ENCODE peak calls at places on chromosomes 2 and 18, in four cellular contexts. O, I, G and U are unnamed samples.

GRCh38 chr2:2564300-2565085 is 233.4 kb upstream of the MYT1L start:
- DNase-seq in O (no peak), I (no peak), G (no peak), U (no peak)

GRCh38 chr2:45121236-45121927 is 112.1 kb upstream of the SIX2 start:
- DNase-seq in O (no peak), I (no peak), G (no peak), U (no peak)

GRCh38 chr2:132837764-132838163 is 167.8 kb upstream of the LYPD1 start:
- DNase-seq in O (no peak), I (no peak), G (no peak), U (no peak)

GRCh38 chr2:1685957-1686783 is 58.1 kb downstream of the PXDN start:
- DNase-seq in O (no peak), I (no peak), G (peak; percentile 43), U (no peak)

GRCh38 chr2:203982276-203982675 is 45.7 kb downstream of the ICOS start:
- DNase-seq in O (no peak), I (no peak), G (no peak), U (no peak)

GRCh38 chr2:212843409-212844199 is 305.0 kb upstream of the ERBB4 start:
- DNase-seq in O (no peak), I (no peak), G (no peak), U (no peak)

GRCh38 chr2:1510184-1510583 is 96.9 kb downstream of the TPO start:
- DNase-seq in O (no peak), I (no peak), G (no peak), U (peak; percentile 75)

GRCh38 chr2:70145851-70146739 is 44.7 kb downstream of the C2orf42 start:
- DNase-seq in O (no peak), I (no peak), G (no peak), U (no peak)

GRCh38 chr18:9335255-9336045 is 877 bp downstream of the TWSG1 start:
- DNase-seq in O (no peak), I (no peak), G (no peak), U (no peak)

GRCh38 chr2:215171151-215171550 is 32.7 kb upstream of the ABCA12 start:
- DNase-seq in O (no peak), I (no peak), G (no peak), U (no peak)

GRCh38 chr2:106053116-106053515 is 141.0 kb downstream of the UXS1 start:
- DNase-seq in O (no peak), I (no peak), G (no peak), U (no peak)

GRCh38 chr2:85589982-85590791 is 5.4 kb upstream of the RNF181 start:
- DNase-seq in O (no peak), I (no peak), G (no peak), U (peak; percentile 79)

GRCh38 chr18:69980509-69980908 is 32.8 kb upstream of the CD226 start:
- DNase-seq in O (no peak), I (no peak), G (no peak), U (no peak)

GRCh38 chr18:75075016-75075305 is 134.0 kb downstream of the PTGR3 start:
- DNase-seq in O (no peak), I (no peak), G (no peak), U (no peak)

GRCh38 chr2:205321240-205321639 is 361.1 kb upstream of the NRP2 start:
- DNase-seq in O (no peak), I (no peak), G (no peak), U (no peak)

GRCh38 chr2:104769096-104769495 is 84.8 kb upstream of the POU3F3 start:
- DNase-seq in O (no peak), I (no peak), G (no peak), U (no peak)

GRCh38 chr2:44928660-44929471 is 12.6 kb upstream of the SIX3 start:
- DNase-seq in O (no peak), I (no peak), G (no peak), U (peak; percentile 81)

GRCh38 chr18:6960656-6961055 is 156.9 kb downstream of the LAMA1 start:
- DNase-seq in O (no peak), I (no peak), G (no peak), U (no peak)

GRCh38 chr2:27264253-27264752 is 1.5 kb upstream of the SLC30A3 start:
- DNase-seq in O (no peak), I (no peak), G (no peak), U (no peak)

GRCh38 chr2:172098650-172099471 is 3.8 kb downstream of the DLX2 start:
- DNase-seq in O (peak; percentile 63), I (peak; percentile 95), G (peak; percentile 57), U (no peak)

GRCh38 chr2:173090291-173090877 is 14.7 kb downstream of the MAP3K20 start:
- DNase-seq in O (no peak), I (no peak), G (no peak), U (peak; percentile 63)

GRCh38 chr2:8455236-8456148 is 226.4 kb upstream of the ID2 start:
- DNase-seq in O (peak; percentile 57), I (no peak), G (no peak), U (no peak)

GRCh38 chr18:48300463-48300961 is 108.7 kb downstream of the ZBTB7C start:
- DNase-seq in O (no peak), I (peak; percentile 10), G (no peak), U (peak; percentile 49)

GRCh38 chr2:97784953-97785352 is 71.6 kb downstream of the ZAP70 start:
- DNase-seq in O (no peak), I (no peak), G (no peak), U (no peak)

GRCh38 chr2:186429095-186429494 is 57.0 kb upstream of the ZC3H15 start:
- DNase-seq in O (no peak), I (no peak), G (no peak), U (no peak)

GRCh38 chr2:237682151-237682550 is 54.8 kb downstream of the LRRFIP1 start:
- DNase-seq in O (peak; percentile 50), I (no peak), G (no peak), U (no peak)

GRCh38 chr18:13448028-13448795 is 229.7 kb downstream of the LDLRAD4 start:
- DNase-seq in O (no peak), I (no peak), G (no peak), U (no peak)

GRCh38 chr2:38552259-38552658 is 50.5 kb downstream of the HNRNPLL start:
- DNase-seq in O (no peak), I (no peak), G (no peak), U (no peak)

GRCh38 chr2:127081826-127082633 is 24.9 kb downstream of the BIN1 start:
- DNase-seq in O (no peak), I (peak; percentile 49), G (no peak), U (peak; percentile 85)

GRCh38 chr18:50793641-50794565 is 25.9 kb downstream of the MRO start:
- DNase-seq in O (no peak), I (no peak), G (no peak), U (no peak)

GRCh38 chr2:160392201-160392600 is 101.4 kb downstream of the RBMS1 start:
- DNase-seq in O (no peak), I (no peak), G (no peak), U (no peak)
- H3K4me1 ChIP-seq in O (peaks cover 68% of the 10 kb centered on the region), I (no peaks in the 10 kb centered on the region), G (peaks cover 92% of the 10 kb centered on the region), U (peaks cover 83% of the 10 kb centered on the region)

GRCh38 chr18:10875836-10876235 is 273.5 kb downstream of the PIEZO2 start:
- DNase-seq in O (no peak), I (no peak), G (no peak), U (no peak)
- TF ChIP-seq EP300 in O (no peak), I (no peak), G (no peak), U (no peak)

GRCh38 chr2:231684314-231685223 is 23.8 kb upstream of the PTMA start:
- DNase-seq in O (peak; percentile 52), I (no peak), G (no peak), U (peak; percentile 79)

GRCh38 chr2:231687133-231687852 is 21.0 kb upstream of the PTMA start:
- DNase-seq in O (peak; percentile 83), I (peak; percentile 84), G (peak; percentile 70), U (peak; percentile 77)

GRCh38 chr2:231687961-231688360 is 20.4 kb upstream of the PTMA start:
- DNase-seq in O (no peak), I (no peak), G (no peak), U (no peak)

GRCh38 chr2:231685349-231686191 is 22.8 kb upstream of the PTMA start:
- DNase-seq in O (no peak), I (no peak), G (no peak), U (no peak)

GRCh38 chr2:231686192-231687100 is 21.9 kb upstream of the PTMA start:
- DNase-seq in O (no peak), I (no peak), G (no peak), U (no peak)
- H3K4me1 ChIP-seq in O (peaks cover 5% of the 10 kb centered on the region), I (peaks cover 22% of the 10 kb centered on the region), G (peaks cover 11% of the 10 kb centered on the region), U (peaks cover 3% of the 10 kb centered on the region)

GRCh38 chr2:219249203-219249980 is 3.7 kb upstream of the TUBA4B start:
- DNase-seq in O (peak; percentile 91), I (no peak), G (peak; percentile 55), U (no peak)
- TF ChIP-seq EP300 in O (no peak), I (no peak), G (no peak), U (no peak)

DNA sequence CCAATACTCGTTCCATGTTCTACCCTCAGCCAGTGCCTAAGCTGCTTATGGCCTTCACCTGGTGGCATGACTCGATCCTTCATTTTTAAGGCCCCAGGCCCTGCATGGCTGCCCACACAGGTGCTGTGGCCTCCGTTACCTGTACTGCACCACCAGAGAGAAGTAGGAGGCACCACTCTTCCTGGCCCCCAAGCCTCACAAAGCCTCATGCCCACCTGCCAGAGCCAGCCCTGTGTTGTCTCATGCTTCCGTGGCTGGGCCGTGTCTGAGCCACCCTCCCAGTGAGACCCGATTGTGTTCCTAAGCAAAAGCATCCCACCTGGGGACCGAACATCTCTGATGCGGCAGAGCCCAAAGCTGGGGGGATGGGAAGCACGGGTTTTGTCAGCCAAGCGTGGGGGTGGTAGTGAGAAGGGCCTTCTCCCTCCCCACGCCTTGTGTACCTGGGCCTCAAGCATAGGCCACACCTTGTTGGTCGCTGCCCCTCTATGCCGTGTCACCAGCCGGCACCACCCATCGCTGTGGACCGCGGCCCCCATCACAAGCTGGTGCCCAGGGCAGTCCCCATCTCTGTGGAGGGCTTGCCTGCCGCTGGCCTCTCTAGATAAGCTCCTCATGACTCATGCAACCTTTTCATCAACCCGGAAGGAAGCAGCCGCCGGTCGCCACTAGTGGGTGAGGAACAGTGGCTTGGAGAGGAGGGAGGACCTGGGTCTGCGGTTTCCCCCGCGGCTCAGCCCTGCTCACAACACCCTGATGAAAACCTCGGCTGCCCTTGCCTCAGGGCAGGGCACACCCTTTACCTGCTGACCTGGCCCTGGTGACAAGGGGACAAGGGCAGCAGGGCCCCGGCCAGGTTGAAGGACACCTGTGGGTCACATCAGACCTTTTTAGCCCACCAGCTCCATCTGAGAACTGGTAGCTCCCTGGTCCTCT is 2.7 kb upstream of the RNPEPL1 start:
- DNase-seq in O (peak; percentile 83), I (peak; percentile 44), G (peak; percentile 60), U (peak; percentile 87)
- H3K4me1 ChIP-seq in O (peaks cover 52% of the 10 kb centered on the region), I (peaks cover 72% of the 10 kb centered on the region), G (peaks cover 53% of the 10 kb centered on the region), U (peaks cover 57% of the 10 kb centered on the region)

GRCh38 chr18:3596324-3597158 is 146.6 kb downstream of the TGIF1 start:
- DNase-seq in O (peak; percentile 77), I (peak; percentile 81), G (no peak), U (no peak)
- TF ChIP-seq EP300 in O (no peak), I (peak; percentile 97), G (no peak), U (no peak)